ENCODE peak calls at places on chromosomes 11 and 22, in four cellular contexts. G is WTC11, L is GM12878, K is HepG2. P is an unnamed sample.

GRCh38 chr11:65426839-65427690 is 4.5 kb downstream of the NEAT1 start:
- DNase-seq in G (no peak), K (no peak), L (no peak), P (peak; percentile 76)

GRCh38 chr11:121936781-121937447 is 179.1 kb downstream of the BLID start:
- DNase-seq in G (no peak), L (no peak), K (no peak), P (no peak)

GRCh38 chr22:26992556-26992955 is 335.2 kb downstream of the MIAT start:
- DNase-seq in K (no peak), G (no peak), L (no peak), P (no peak)

GRCh38 chr11:62081378-62082291 is 42.2 kb upstream of the INCENP start:
- DNase-seq in K (peak; percentile 46), L (peak; percentile 8), G (peak; percentile 89), P (peak; percentile 77)

GRCh38 chr11:65903068-65903481 is 2.9 kb upstream of the FOSL1 start:
- DNase-seq in L (no peak), G (no peak), K (peak; percentile 79), P (peak; percentile 53)

GRCh38 chr11:36426226-36426848 is 83.7 kb downstream of the TRAF6 start:
- DNase-seq in L (no peak), G (no peak), K (no peak), P (no peak)

GRCh38 chr22:46192210-46192993 is 42.1 kb downstream of the PPARA start:
- DNase-seq in G (no peak), K (no peak), L (no peak), P (no peak)

GRCh38 chr11:61718046-61718531 is 34.3 kb upstream of the MYRF start:
- DNase-seq in G (no peak), L (no peak), K (no peak), P (no peak)

GRCh38 chr22:45599836-45600577 is 71.6 kb upstream of the ATXN10 start:
- DNase-seq in G (no peak), L (no peak), K (no peak), P (no peak)

GRCh38 chr22:42909363-42910058 is 52.4 kb upstream of the ARFGAP3 start:
- DNase-seq in G (no peak), L (no peak), K (no peak), P (no peak)

GRCh38 chr11:130847517-130847916 is 68.8 kb downstream of the SNX19 start:
- DNase-seq in G (no peak), L (no peak), K (peak; percentile 9), P (no peak)

GRCh38 chr11:76048763-76049162 is 157.5 kb downstream of the WNT11 start:
- DNase-seq in K (no peak), G (peak; percentile 25), L (no peak), P (peak; percentile 54)

GRCh38 chr11:8283510-8284272 is 20.0 kb upstream of the LMO1 start:
- DNase-seq in L (no peak), G (peak; percentile 54), K (no peak), P (peak; percentile 29)

GRCh38 chr11:103997082-103997481 is 39.4 kb upstream of the DDI1 start:
- DNase-seq in L (peak; percentile 3), G (no peak), K (no peak), P (no peak)

GRCh38 chr22:26805131-26805530 is 147.7 kb downstream of the MIAT start:
- DNase-seq in G (no peak), L (no peak), K (no peak), P (no peak)

GRCh38 chr11:4025248-4025956 is 69.2 kb upstream of the RRM1 start:
- DNase-seq in L (no peak), G (no peak), K (no peak), P (no peak)

GRCh38 chr11:77130763-77131513 is 2.9 kb downstream of the MYO7A start:
- DNase-seq in L (no peak), G (no peak), K (peak; percentile 82), P (no peak)

GRCh38 chr22:31081963-31082605 is 966 bp downstream of the SMTN start:
- DNase-seq in K (no peak), G (no peak), L (no peak), P (no peak)

GRCh38 chr22:30205281-30206115 is 41.1 kb downstream of the LIF start:
- DNase-seq in L (no peak), G (no peak), K (peak; percentile 40), P (no peak)

GRCh38 chr11:63813035-63813562 is at the start of gene SPINDOC:
- DNase-seq in L (no peak), G (peak; percentile 75), K (peak; percentile 47), P (peak; percentile 96)

GRCh38 chr22:41862530-41863266 is 29.8 kb downstream of the SREBF2 start:
- DNase-seq in K (no peak), L (peak; percentile 89), G (no peak), P (no peak)

GRCh38 chr11:13160745-13161144 is 116.8 kb upstream of the BMAL1 start:
- DNase-seq in G (no peak), L (no peak), K (no peak), P (no peak)

GRCh38 chr11:86919557-86920210 is 35.5 kb downstream of the FZD4 start:
- DNase-seq in G (peak; percentile 15), L (no peak), K (peak; percentile 43), P (peak; percentile 69)

GRCh38 chr11:63829823-63830489 is 9.0 kb upstream of the MARK2 start:
- DNase-seq in L (no peak), G (peak; percentile 62), K (peak; percentile 52), P (peak; percentile 52)

GRCh38 chr22:29206372-29207230 is 905 bp downstream of the EMID1 start:
- DNase-seq in K (no peak), G (no peak), L (no peak), P (peak; percentile 14)

GRCh38 chr11:93236741-93237675 is 39.2 kb upstream of the SLC36A4 start:
- DNase-seq in K (peak; percentile 55), G (no peak), L (no peak), P (peak; percentile 55)

GRCh38 chr11:130715085-130715932 is 201.0 kb downstream of the SNX19 start:
- DNase-seq in K (no peak), L (no peak), G (no peak), P (no peak)

GRCh38 chr11:19216021-19216420 is 14.2 kb upstream of the CSRP3 start:
- DNase-seq in G (no peak), K (no peak), L (no peak), P (no peak)

GRCh38 chr11:12540913-12541587 is 133.2 kb upstream of the TEAD1 start:
- DNase-seq in G (no peak), L (no peak), K (no peak), P (no peak)

GRCh38 chr22:19147193-19147780 is 2.8 kb downstream of the GSC2 start:
- DNase-seq in K (no peak), L (no peak), G (peak; percentile 28), P (no peak)

GRCh38 chr11:19978668-19979518 is 181.4 kb downstream of the DBX1 start:
- DNase-seq in K (peak; percentile 88), G (no peak), L (peak; percentile 40), P (no peak)

GRCh38 chr11:130908770-130909625 is 7.3 kb downstream of the SNX19 start:
- DNase-seq in L (no peak), G (no peak), K (no peak), P (no peak)

GRCh38 chr22:20741634-20742581 is 32.0 kb upstream of the SERPIND1 start:
- DNase-seq in G (peak; percentile 52), K (peak; percentile 44), L (no peak), P (peak; percentile 90)
- TF ChIP-seq ETV6 in G (no peak), K (no peak), L (no peak), P (no peak)

DNA sequence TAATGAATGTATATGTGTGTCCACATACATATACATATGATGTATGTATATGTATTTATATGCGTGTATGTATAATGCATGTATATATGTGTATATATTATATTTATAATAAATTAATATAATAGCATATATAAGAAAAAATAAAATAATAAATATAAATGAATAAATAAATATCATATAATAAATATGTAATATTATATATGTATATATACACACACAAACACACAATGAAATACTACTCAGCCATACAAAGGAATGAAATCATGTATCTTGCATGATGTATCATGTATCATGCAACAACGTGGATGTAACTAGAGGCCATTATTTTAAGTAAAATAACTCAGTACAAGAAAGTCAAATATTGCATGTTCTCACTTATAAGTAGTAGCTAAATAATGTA is 788.7 kb upstream of the CHORDC1 start:
- DNase-seq in G (no peak), L (no peak), K (no peak), P (no peak)
- TF ChIP-seq ETV6 in G (no peak), L (no peak), K (no peak), P (no peak)

GRCh38 chr11:79402912-79403311 is 37.9 kb downstream of the TENM4 start:
- DNase-seq in L (no peak), G (no peak), K (no peak), P (no peak)

GRCh38 chr11:79403839-79404238 is 37.0 kb downstream of the TENM4 start:
- DNase-seq in K (no peak), L (no peak), G (no peak), P (no peak)

GRCh38 chr11:79406376-79406775 is 34.5 kb downstream of the TENM4 start:
- DNase-seq in K (no peak), L (peak; percentile 57), G (no peak), P (no peak)

GRCh38 chr11:79400717-79401330 is 40.0 kb downstream of the TENM4 start:
- DNase-seq in K (peak; percentile 12), L (no peak), G (peak; percentile 72), P (no peak)

GRCh38 chr11:79404325-79404724 is 36.5 kb downstream of the TENM4 start:
- DNase-seq in L (no peak), G (no peak), K (no peak), P (no peak)
- TF ChIP-seq ETV6 in L (no peak), G (no peak), K (no peak), P (no peak)

DNA sequence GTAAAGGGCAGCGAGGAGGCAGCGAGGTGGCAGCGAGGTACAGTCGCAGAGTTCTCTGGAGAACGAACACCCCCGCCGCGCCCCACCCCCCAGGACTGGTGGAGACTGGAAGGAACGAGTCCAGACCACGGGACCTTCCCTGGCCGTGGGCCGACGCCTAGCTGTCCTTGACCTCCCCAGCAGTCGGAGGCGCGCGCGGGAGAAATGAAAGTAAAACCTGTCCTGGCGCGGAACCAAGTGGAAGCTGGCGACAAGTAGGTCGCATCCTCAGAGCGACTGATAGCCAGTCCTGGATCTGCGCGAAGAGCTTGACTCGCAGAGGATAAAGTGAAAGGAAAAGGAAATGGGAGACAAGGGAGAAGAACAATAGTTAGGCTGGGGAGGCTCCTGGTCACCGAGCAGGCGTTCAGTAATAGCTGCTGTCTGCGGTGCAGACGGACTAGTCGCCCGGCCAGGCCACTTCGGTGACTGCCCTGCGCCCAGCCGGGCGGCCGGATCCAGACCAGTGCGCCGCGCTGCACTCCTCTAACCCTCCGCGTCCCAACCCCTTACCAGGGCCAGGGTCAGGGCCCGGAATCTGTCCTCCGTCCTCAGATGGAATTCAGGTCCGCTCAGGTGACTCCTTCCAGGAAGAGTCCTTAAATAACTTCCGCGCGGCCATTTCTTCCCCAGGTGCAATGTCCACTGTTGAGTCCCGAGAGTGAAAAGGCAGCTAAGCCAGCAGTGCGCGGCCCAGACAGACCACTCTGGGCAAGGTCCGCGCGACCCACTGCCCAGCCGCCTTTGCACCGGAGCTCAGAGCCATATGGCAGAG is 1.9 kb upstream of the ADM start:
- DNase-seq in G (peak; percentile 62), K (peak; percentile 70), L (no peak), P (peak; percentile 72)
- TF ChIP-seq ETV6 in G (peak; percentile 22), K (no peak), L (no peak), P (no peak)

GRCh38 chr22:47551438-47551788 is 789.0 kb downstream of the TBC1D22A start:
- DNase-seq in L (no peak), G (no peak), K (no peak), P (no peak)
- TF ChIP-seq ETV6 in L (no peak), G (no peak), K (no peak), P (no peak)

P was measured in K562.